ENCODE peak calls at places on chromosomes 11 and 22, in five cellular contexts. One of them, this sample, is unnamed.

GRCh38 chr11:47185305-47186075 is 744 bp downstream of the PACSIN3 start:
- DNase-seq in BJ: no peak
- DNase-seq in GM20000: no peak
- DNase-seq in esophagus squamous epithelium: no peak
- DNase-seq in PC-3: peak
- DNase-seq in this sample: peak

GRCh38 chr11:65932558-65932919 is 12.7 kb upstream of the TSGA10IP start:
- DNase-seq in PC-3: peak
- DNase-seq in BJ: no peak
- DNase-seq in GM20000: no peak
- DNase-seq in esophagus squamous epithelium: no peak
- DNase-seq in this sample: no peak

GRCh38 chr11:68314203-68314885 is 2.0 kb downstream of the LRP5 start:
- DNase-seq in PC-3: no peak
- DNase-seq in GM20000: no peak
- DNase-seq in BJ: no peak
- DNase-seq in esophagus squamous epithelium: no peak
- DNase-seq in this sample: no peak

GRCh38 chr22:35620624-35621245 is 3.6 kb upstream of the MB start:
- DNase-seq in BJ: no peak
- DNase-seq in PC-3: no peak
- DNase-seq in esophagus squamous epithelium: no peak
- DNase-seq in GM20000: no peak
- DNase-seq in this sample: no peak

GRCh38 chr22:45932066-45932465 is 44.9 kb downstream of the WNT7B start:
- DNase-seq in esophagus squamous epithelium: no peak
- DNase-seq in PC-3: no peak
- DNase-seq in GM20000: no peak
- DNase-seq in BJ: no peak
- DNase-seq in this sample: no peak

GRCh38 chr11:100739636-100740035 is 52.5 kb downstream of the ARHGAP42 start:
- DNase-seq in BJ: peak
- DNase-seq in GM20000: no peak
- DNase-seq in esophagus squamous epithelium: no peak
- DNase-seq in PC-3: peak
- DNase-seq in this sample: no peak

GRCh38 chr22:37525073-37525745 is 6.0 kb upstream of the CARD10 start:
- DNase-seq in esophagus squamous epithelium: no peak
- DNase-seq in GM20000: no peak
- DNase-seq in BJ: peak
- DNase-seq in PC-3: peak
- DNase-seq in this sample: peak

GRCh38 chr11:124893781-124894401 is 3.8 kb downstream of the ROBO4 start:
- DNase-seq in GM20000: no peak
- DNase-seq in PC-3: no peak
- DNase-seq in BJ: no peak
- DNase-seq in esophagus squamous epithelium: no peak
- DNase-seq in this sample: peak

GRCh38 chr22:35446365-35446764 is 46.4 kb downstream of the MCM5 start:
- DNase-seq in BJ: peak
- DNase-seq in GM20000: no peak
- DNase-seq in esophagus squamous epithelium: no peak
- DNase-seq in PC-3: peak
- DNase-seq in this sample: no peak

GRCh38 chr11:105315287-105315686 is 175.7 kb upstream of the CARD18 start:
- DNase-seq in GM20000: no peak
- DNase-seq in esophagus squamous epithelium: no peak
- DNase-seq in BJ: no peak
- DNase-seq in PC-3: peak
- DNase-seq in this sample: no peak

GRCh38 chr11:131064373-131064991 is 148.2 kb upstream of the SNX19 start:
- DNase-seq in BJ: no peak
- DNase-seq in esophagus squamous epithelium: no peak
- DNase-seq in PC-3: peak
- DNase-seq in GM20000: peak
- DNase-seq in this sample: no peak

GRCh38 chr22:30290679-30291333 is 1.5 kb upstream of the CASTOR1 start:
- DNase-seq in esophagus squamous epithelium: no peak
- DNase-seq in GM20000: no peak
- DNase-seq in BJ: no peak
- DNase-seq in PC-3: peak
- DNase-seq in this sample: no peak

GRCh38 chr11:13962562-13963168 is at the start of gene SPON1:
- DNase-seq in BJ: no peak
- DNase-seq in esophagus squamous epithelium: no peak
- DNase-seq in GM20000: peak
- DNase-seq in PC-3: no peak
- DNase-seq in this sample: no peak

GRCh38 chr11:1763336-1763795 is 361 bp downstream of the CTSD start:
- DNase-seq in GM20000: peak
- DNase-seq in BJ: no peak
- DNase-seq in PC-3: no peak
- DNase-seq in esophagus squamous epithelium: no peak
- DNase-seq in this sample: no peak

GRCh38 chr11:77104727-77105126 is 2.1 kb downstream of the OMP start:
- DNase-seq in BJ: no peak
- DNase-seq in esophagus squamous epithelium: no peak
- DNase-seq in GM20000: no peak
- DNase-seq in PC-3: no peak
- DNase-seq in this sample: no peak

GRCh38 chr11:2663506-2663905 is 36.3 kb downstream of the KCNQ1OT1 start:
- DNase-seq in PC-3: no peak
- DNase-seq in GM20000: no peak
- DNase-seq in esophagus squamous epithelium: no peak
- DNase-seq in BJ: no peak
- DNase-seq in this sample: no peak

GRCh38 chr11:20000393-20001134 is 159.7 kb downstream of the DBX1 start:
- DNase-seq in BJ: no peak
- DNase-seq in PC-3: no peak
- DNase-seq in esophagus squamous epithelium: no peak
- DNase-seq in GM20000: no peak
- DNase-seq in this sample: no peak

GRCh38 chr11:34356576-34356917 is 1.3 kb downstream of the ABTB2 start:
- DNase-seq in PC-3: no peak
- DNase-seq in GM20000: no peak
- DNase-seq in esophagus squamous epithelium: no peak
- DNase-seq in BJ: no peak
- DNase-seq in this sample: no peak

GRCh38 chr11:31757245-31757835 is 53.8 kb downstream of the PAX6 start:
- DNase-seq in esophagus squamous epithelium: no peak
- DNase-seq in GM20000: no peak
- DNase-seq in PC-3: no peak
- DNase-seq in BJ: no peak
- DNase-seq in this sample: no peak

DNA sequence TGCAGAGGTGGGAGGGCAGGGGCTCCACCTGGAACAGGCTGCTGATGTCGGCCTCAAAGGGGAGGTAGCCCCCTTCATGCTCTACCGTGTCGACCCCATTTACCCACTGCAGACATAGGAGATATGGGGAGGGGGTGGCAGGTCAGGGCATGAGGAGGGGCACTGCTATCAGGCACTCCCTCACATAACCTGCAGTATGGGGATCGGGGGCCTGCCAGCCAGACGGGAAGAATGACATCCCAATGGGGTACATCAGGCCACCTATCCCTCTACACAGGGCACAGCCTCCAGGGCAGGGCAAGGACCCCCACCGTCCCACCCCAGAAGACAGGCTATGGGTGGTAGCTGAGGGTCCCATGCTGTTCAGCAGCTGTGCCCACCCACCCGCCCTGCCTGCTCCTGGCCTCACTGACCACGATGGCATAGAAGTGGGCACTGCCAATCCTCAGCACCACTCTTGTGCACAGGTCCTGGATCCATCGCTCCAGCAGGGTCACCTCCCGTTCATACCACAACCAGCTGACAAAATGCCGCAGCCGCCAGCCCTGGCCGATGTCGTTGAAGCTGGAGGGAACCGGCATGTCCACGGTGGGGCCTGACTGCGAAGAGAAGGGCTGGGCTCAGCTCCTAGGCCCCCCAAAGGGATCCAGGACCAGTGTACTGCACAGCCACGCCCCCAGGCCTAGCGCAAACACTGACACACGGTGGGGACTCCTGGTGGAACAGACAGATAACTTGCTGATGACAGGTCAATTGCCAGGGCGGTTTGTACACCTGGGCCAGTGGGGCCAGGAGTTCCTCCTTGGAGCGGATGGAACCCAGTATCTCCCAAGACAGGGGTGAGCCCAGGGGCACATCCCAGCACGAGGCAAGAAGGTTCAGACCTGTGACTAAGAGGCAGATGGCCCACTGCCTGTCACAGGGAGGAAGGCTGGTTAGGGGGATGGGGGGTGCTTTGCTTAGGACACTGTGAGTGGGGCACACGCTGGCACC is 24.1 kb downstream of the RGL4 start:
- DNase-seq in GM20000: no peak
- DNase-seq in PC-3: no peak
- DNase-seq in BJ: no peak
- DNase-seq in esophagus squamous epithelium: no peak
- DNase-seq in this sample: no peak
- TF ChIP-seq CTCF in GM20000: no peak
- TF ChIP-seq CTCF in PC-3: no peak
- TF ChIP-seq CTCF in BJ: no peak
- TF ChIP-seq CTCF in esophagus squamous epithelium: no peak
- TF ChIP-seq CTCF in this sample: no peak

GRCh38 chr22:39654959-39655579 is 84.5 kb downstream of the CACNA1I start:
- DNase-seq in BJ: no peak
- DNase-seq in PC-3: no peak
- DNase-seq in GM20000: no peak
- DNase-seq in esophagus squamous epithelium: no peak
- DNase-seq in this sample: no peak
- TF ChIP-seq CTCF in BJ: no peak
- TF ChIP-seq CTCF in PC-3: peak
- TF ChIP-seq CTCF in GM20000: no peak
- TF ChIP-seq CTCF in esophagus squamous epithelium: no peak
- TF ChIP-seq CTCF in this sample: peak

GRCh38 chr22:17754233-17754925 is 19.9 kb downstream of the BID start:
- DNase-seq in PC-3: peak
- DNase-seq in BJ: no peak
- DNase-seq in GM20000: no peak
- DNase-seq in esophagus squamous epithelium: no peak
- DNase-seq in this sample: no peak
- TF ChIP-seq CTCF in PC-3: peak
- TF ChIP-seq CTCF in BJ: peak
- TF ChIP-seq CTCF in GM20000: no peak
- TF ChIP-seq CTCF in esophagus squamous epithelium: no peak
- TF ChIP-seq CTCF in this sample: peak

GRCh38 chr22:19962246-19962908 is 20.8 kb upstream of the TXNRD2 start:
- DNase-seq in PC-3: peak
- DNase-seq in esophagus squamous epithelium: no peak
- DNase-seq in BJ: no peak
- DNase-seq in GM20000: peak
- DNase-seq in this sample: no peak
- TF ChIP-seq CTCF in PC-3: peak
- TF ChIP-seq CTCF in esophagus squamous epithelium: peak
- TF ChIP-seq CTCF in BJ: peak
- TF ChIP-seq CTCF in GM20000: peak
- TF ChIP-seq CTCF in this sample: peak

GRCh38 chr11:44566952-44567875 is 1.8 kb downstream of the CD82 start:
- DNase-seq in BJ: no peak
- DNase-seq in GM20000: no peak
- DNase-seq in PC-3: no peak
- DNase-seq in esophagus squamous epithelium: no peak
- DNase-seq in this sample: no peak
- TF ChIP-seq CTCF in BJ: no peak
- TF ChIP-seq CTCF in GM20000: no peak
- TF ChIP-seq CTCF in PC-3: no peak
- TF ChIP-seq CTCF in esophagus squamous epithelium: no peak
- TF ChIP-seq CTCF in this sample: peak

DNA sequence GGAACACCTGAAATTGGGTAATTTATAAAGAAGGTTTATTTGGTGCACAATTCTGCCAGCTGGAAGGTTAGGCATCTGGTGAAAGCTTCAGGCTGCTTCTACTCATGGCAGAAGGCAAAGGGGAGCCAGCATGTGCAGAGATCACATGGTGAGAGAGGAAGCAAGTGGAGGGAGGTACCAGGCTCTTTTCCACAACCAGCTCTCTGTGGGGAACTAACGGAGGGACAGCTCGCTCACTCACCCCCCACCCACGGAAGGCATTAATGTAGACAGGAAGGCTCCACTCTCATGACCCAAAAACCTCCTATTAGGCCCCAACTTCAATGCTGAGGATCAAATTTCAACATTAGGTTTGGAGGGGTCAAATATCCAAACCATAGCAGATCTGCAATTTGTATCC is 75.6 kb upstream of the ARHGAP32 start:
- DNase-seq in esophagus squamous epithelium: no peak
- DNase-seq in GM20000: no peak
- DNase-seq in PC-3: no peak
- DNase-seq in BJ: no peak
- DNase-seq in this sample: no peak
- TF ChIP-seq CTCF in esophagus squamous epithelium: no peak
- TF ChIP-seq CTCF in GM20000: no peak
- TF ChIP-seq CTCF in PC-3: no peak
- TF ChIP-seq CTCF in BJ: no peak
- TF ChIP-seq CTCF in this sample: no peak

DNA sequence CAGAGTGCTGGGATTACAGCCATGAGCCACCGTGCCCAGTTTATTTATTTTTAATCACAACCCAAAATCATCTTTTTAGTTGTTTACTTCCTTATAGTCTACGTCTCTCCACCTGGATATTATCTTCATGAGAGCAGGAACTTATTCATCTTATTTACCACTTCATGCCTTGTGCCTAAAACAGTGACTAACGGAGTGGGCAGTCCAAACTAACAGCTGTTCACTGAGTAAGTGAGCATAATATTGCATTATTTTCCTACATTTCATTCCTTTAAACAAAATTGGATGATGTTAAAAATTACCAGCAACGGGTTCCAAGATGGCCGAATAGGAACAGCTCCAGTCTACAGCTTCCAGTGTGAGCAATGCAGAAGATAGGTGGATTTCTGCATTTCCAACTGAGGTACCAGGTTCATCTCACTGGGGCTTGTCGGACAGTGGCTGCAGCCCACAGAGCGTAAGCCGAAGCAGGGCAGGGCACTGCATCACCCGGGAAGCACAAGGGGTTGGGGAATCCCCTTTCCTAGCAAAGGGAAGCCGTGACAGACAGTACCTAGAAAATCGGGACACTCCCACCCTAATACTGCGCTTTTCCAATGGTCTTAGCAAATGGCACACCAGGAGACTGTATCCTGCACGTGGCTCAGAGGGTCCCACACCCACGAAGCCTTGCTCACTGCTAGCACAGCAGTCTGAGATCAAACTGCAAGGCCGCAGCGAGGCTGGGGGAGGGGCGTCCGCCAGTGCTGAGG is 14.1 kb downstream of the TMEM123 start:
- DNase-seq in esophagus squamous epithelium: no peak
- DNase-seq in BJ: no peak
- DNase-seq in PC-3: no peak
- DNase-seq in GM20000: no peak
- DNase-seq in this sample: no peak
- TF ChIP-seq CTCF in esophagus squamous epithelium: no peak
- TF ChIP-seq CTCF in BJ: no peak
- TF ChIP-seq CTCF in PC-3: no peak
- TF ChIP-seq CTCF in GM20000: no peak
- TF ChIP-seq CTCF in this sample: no peak

This sample was measured in osteocyte.